ENCODE peak calls at places on chromosomes 16 and 17, in four cellular contexts. A is CD4-positive, alpha-beta memory T cell; I is mammary epithelial cell; L is thyroid gland. B is an unnamed sample. For H3K9me3, the result is how much of the 10 kb centered on the place peaks cover.

GRCh38 chr16:80744856-80745255 is 59.5 kb downstream of the CDYL2 start:
- DNase-seq in A (no peak), I (no peak), L (no peak), B (no peak)

GRCh38 chr16:19167710-19168172 is 299 bp upstream of the SYT17 start:
- DNase-seq in A (no peak), I (peak), L (peak), B (peak)

GRCh38 chr16:10067406-10067805 is 114.8 kb downstream of the GRIN2A start:
- DNase-seq in A (no peak), I (no peak), L (no peak), B (no peak)

GRCh38 chr17:33523577-33523981 is 230.5 kb upstream of the ASIC2 start:
- DNase-seq in A (no peak), I (peak), L (no peak), B (no peak)

GRCh38 chr17:39737761-39738567 is at the start of gene GRB7:
- DNase-seq in A (no peak), I (peak), L (peak), B (no peak)

GRCh38 chr17:67606471-67606870 is 111.3 kb upstream of the NOL11 start:
- DNase-seq in A (no peak), I (no peak), L (peak), B (peak)

GRCh38 chr16:88560722-88561484 is 9.3 kb upstream of the ZC3H18 start:
- DNase-seq in A (no peak), I (peak), L (peak), B (no peak)

GRCh38 chr16:24045641-24046040 is 209.9 kb downstream of the PRKCB start:
- DNase-seq in A (no peak), I (no peak), L (no peak), B (no peak)

GRCh38 chr17:77281024-77281903 is 140.5 kb downstream of the SEC14L1 start:
- DNase-seq in A (peak), I (peak), L (peak), B (peak)

GRCh38 chr16:66750279-66751134 is 902 bp downstream of the DYNC1LI2 start:
- DNase-seq in A (no peak), I (peak), L (no peak), B (no peak)

GRCh38 chr17:42548070-42548837 is 4.5 kb upstream of the HSD17B1 start:
- DNase-seq in A (peak), I (no peak), L (peak), B (peak)
- H3K4me3 ChIP-seq in A (peak), I (peak), L (peak), B (peak)

GRCh38 chr16:59633996-59634579 is 900.0 kb upstream of the GOT2 start:
- DNase-seq in A (no peak), I (peak), L (no peak), B (no peak)
- H3K9me3 ChIP-seq in A (under half), I (under half), L (under half), B (under half)

GRCh38 chr16:27314161-27314723 is 468 bp downstream of the IL4R start:
- DNase-seq in A (peak), I (peak), L (peak), B (peak)
- H3K27ac ChIP-seq in A (peak), I (peak), L (peak), B (peak)

GRCh38 chr17:3969963-3970362 is 5.7 kb upstream of the ATP2A3 start:
- DNase-seq in A (no peak), I (no peak), L (peak), B (no peak)
- H3K4me3 ChIP-seq in A (no peak), I (no peak), L (no peak), B (no peak)

DNA sequence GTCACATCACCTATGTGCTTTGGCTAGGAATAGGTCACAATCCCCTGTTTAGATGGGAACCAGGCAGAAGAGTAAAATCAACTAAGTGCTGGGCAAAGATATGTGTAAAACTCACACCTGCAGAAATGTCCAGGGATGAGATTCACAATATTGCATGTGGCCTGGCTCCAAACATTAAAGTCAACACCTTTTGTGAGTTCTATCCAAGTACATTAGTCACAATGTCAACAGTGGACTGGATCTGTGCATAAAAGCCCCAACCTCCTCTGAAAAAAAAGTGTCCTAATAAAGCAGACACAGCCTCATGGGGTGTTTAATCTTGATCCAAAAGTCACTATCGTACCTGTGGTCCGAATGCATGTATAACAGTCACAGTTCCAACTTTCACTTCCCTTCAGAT is 1990.3 kb downstream of the TP53TG3F start:
- DNase-seq in A (no peak), I (no peak), L (no peak), B (no peak)
- H3K9me3 ChIP-seq in A (under half), I (half or more), L (under half), B (half or more)